ENCODE peak calls at places on chromosomes 1 and 21, in eight cellular contexts. One of them, this sample, is unnamed.

GRCh38 chr1:32091176-32091575 is 16.7 kb upstream of the KPNA6 start:
- DNase-seq in NCI-H1436: no peak
- DNase-seq in NAMALWA: no peak
- DNase-seq in stimulated activated naive CD4-positive, alpha-beta T cell: no peak
- DNase-seq in H54: no peak
- DNase-seq in activated CD8-positive, alpha-beta T cell treated with anti-CD3 and anti-CD28 coated beads, Interleukin-2, amount 10 ng/mL, durations not matched to agents 7 days and 5 days: no peak
- DNase-seq in IMR-90: no peak
- DNase-seq in HEK293T: no peak
- DNase-seq in this sample: no peak

GRCh38 chr1:227947425-227947677 is 381 bp downstream of the WNT9A start:
- DNase-seq in NCI-H1436: no peak
- DNase-seq in NAMALWA: no peak
- DNase-seq in stimulated activated naive CD4-positive, alpha-beta T cell: no peak
- DNase-seq in H54: peak; percentile 60
- DNase-seq in activated CD8-positive, alpha-beta T cell treated with anti-CD3 and anti-CD28 coated beads, Interleukin-2, amount 10 ng/mL, durations not matched to agents 7 days and 5 days: no peak
- DNase-seq in IMR-90: no peak
- DNase-seq in HEK293T: peak; percentile 59
- DNase-seq in this sample: no peak

GRCh38 chr1:178046856-178047255 is 47.0 kb upstream of the RASAL2 start:
- DNase-seq in NCI-H1436: no peak
- DNase-seq in NAMALWA: no peak
- DNase-seq in stimulated activated naive CD4-positive, alpha-beta T cell: no peak
- DNase-seq in H54: no peak
- DNase-seq in activated CD8-positive, alpha-beta T cell treated with anti-CD3 and anti-CD28 coated beads, Interleukin-2, amount 10 ng/mL, durations not matched to agents 7 days and 5 days: no peak
- DNase-seq in IMR-90: no peak
- DNase-seq in HEK293T: no peak
- DNase-seq in this sample: no peak

GRCh38 chr1:24735619-24736375 is 9.4 kb upstream of the CLIC4 start:
- DNase-seq in NCI-H1436: no peak
- DNase-seq in NAMALWA: no peak
- DNase-seq in stimulated activated naive CD4-positive, alpha-beta T cell: no peak
- DNase-seq in H54: no peak
- DNase-seq in activated CD8-positive, alpha-beta T cell treated with anti-CD3 and anti-CD28 coated beads, Interleukin-2, amount 10 ng/mL, durations not matched to agents 7 days and 5 days: no peak
- DNase-seq in IMR-90: peak; percentile 52
- DNase-seq in HEK293T: peak; percentile 34
- DNase-seq in this sample: peak; percentile 62

GRCh38 chr1:230836801-230837200 is 31.5 kb downstream of the C1orf198 start:
- DNase-seq in NCI-H1436: no peak
- DNase-seq in NAMALWA: no peak
- DNase-seq in stimulated activated naive CD4-positive, alpha-beta T cell: no peak
- DNase-seq in H54: no peak
- DNase-seq in activated CD8-positive, alpha-beta T cell treated with anti-CD3 and anti-CD28 coated beads, Interleukin-2, amount 10 ng/mL, durations not matched to agents 7 days and 5 days: no peak
- DNase-seq in IMR-90: no peak
- DNase-seq in HEK293T: no peak
- DNase-seq in this sample: no peak

GRCh38 chr1:198068280-198068679 is 88.5 kb upstream of the NEK7 start:
- DNase-seq in NCI-H1436: no peak
- DNase-seq in NAMALWA: no peak
- DNase-seq in stimulated activated naive CD4-positive, alpha-beta T cell: no peak
- DNase-seq in H54: no peak
- DNase-seq in activated CD8-positive, alpha-beta T cell treated with anti-CD3 and anti-CD28 coated beads, Interleukin-2, amount 10 ng/mL, durations not matched to agents 7 days and 5 days: no peak
- DNase-seq in IMR-90: peak; percentile 50
- DNase-seq in HEK293T: no peak
- DNase-seq in this sample: no peak

GRCh38 chr1:40870135-40870728 is 8.1 kb upstream of the CITED4 start:
- DNase-seq in NCI-H1436: no peak
- DNase-seq in NAMALWA: no peak
- DNase-seq in stimulated activated naive CD4-positive, alpha-beta T cell: no peak
- DNase-seq in H54: no peak
- DNase-seq in activated CD8-positive, alpha-beta T cell treated with anti-CD3 and anti-CD28 coated beads, Interleukin-2, amount 10 ng/mL, durations not matched to agents 7 days and 5 days: no peak
- DNase-seq in IMR-90: peak; percentile 56
- DNase-seq in HEK293T: no peak
- DNase-seq in this sample: no peak

GRCh38 chr1:180040034-180040433 is 85.4 kb downstream of the CEP350 start:
- DNase-seq in NCI-H1436: no peak
- DNase-seq in NAMALWA: no peak
- DNase-seq in stimulated activated naive CD4-positive, alpha-beta T cell: no peak
- DNase-seq in H54: peak; percentile 24
- DNase-seq in activated CD8-positive, alpha-beta T cell treated with anti-CD3 and anti-CD28 coated beads, Interleukin-2, amount 10 ng/mL, durations not matched to agents 7 days and 5 days: no peak
- DNase-seq in IMR-90: peak; percentile 37
- DNase-seq in HEK293T: no peak
- DNase-seq in this sample: no peak

GRCh38 chr1:36739703-36740289 is 257.1 kb upstream of the CSF3R start:
- DNase-seq in NCI-H1436: no peak
- DNase-seq in NAMALWA: no peak
- DNase-seq in stimulated activated naive CD4-positive, alpha-beta T cell: no peak
- DNase-seq in H54: no peak
- DNase-seq in activated CD8-positive, alpha-beta T cell treated with anti-CD3 and anti-CD28 coated beads, Interleukin-2, amount 10 ng/mL, durations not matched to agents 7 days and 5 days: no peak
- DNase-seq in IMR-90: no peak
- DNase-seq in HEK293T: no peak
- DNase-seq in this sample: no peak

GRCh38 chr1:154707901-154708514 is 100.0 kb upstream of the ADAR start:
- DNase-seq in NCI-H1436: no peak
- DNase-seq in NAMALWA: no peak
- DNase-seq in stimulated activated naive CD4-positive, alpha-beta T cell: no peak
- DNase-seq in H54: no peak
- DNase-seq in activated CD8-positive, alpha-beta T cell treated with anti-CD3 and anti-CD28 coated beads, Interleukin-2, amount 10 ng/mL, durations not matched to agents 7 days and 5 days: no peak
- DNase-seq in IMR-90: peak; percentile 33
- DNase-seq in HEK293T: no peak
- DNase-seq in this sample: no peak

GRCh38 chr21:46000182-46000730 is 18.7 kb downstream of the COL6A1 start:
- DNase-seq in NCI-H1436: no peak
- DNase-seq in NAMALWA: no peak
- DNase-seq in stimulated activated naive CD4-positive, alpha-beta T cell: no peak
- DNase-seq in H54: no peak
- DNase-seq in activated CD8-positive, alpha-beta T cell treated with anti-CD3 and anti-CD28 coated beads, Interleukin-2, amount 10 ng/mL, durations not matched to agents 7 days and 5 days: no peak
- DNase-seq in IMR-90: no peak
- DNase-seq in HEK293T: no peak
- DNase-seq in this sample: no peak

GRCh38 chr1:88979054-88979748 is 13.2 kb downstream of the KYAT3 start:
- DNase-seq in NCI-H1436: no peak
- DNase-seq in NAMALWA: no peak
- DNase-seq in stimulated activated naive CD4-positive, alpha-beta T cell: no peak
- DNase-seq in H54: no peak
- DNase-seq in activated CD8-positive, alpha-beta T cell treated with anti-CD3 and anti-CD28 coated beads, Interleukin-2, amount 10 ng/mL, durations not matched to agents 7 days and 5 days: no peak
- DNase-seq in IMR-90: peak; percentile 53
- DNase-seq in HEK293T: no peak
- DNase-seq in this sample: no peak